ENCODE peak calls at places on chromosomes 12 and 14, in ten cellular contexts. One of them, this sample, is unnamed. For H3K4me1, the result is how much of the 10 kb centered on the place peaks cover.

GRCh38 chr12:54611715-54612116 is 23.0 kb downstream of the LACRT start:
- DNase-seq in Panc1: no peak
- DNase-seq in GM23338: no peak
- DNase-seq in transverse colon: no peak
- DNase-seq in sigmoid colon: no peak
- DNase-seq in HCT116: no peak
- DNase-seq in breast epithelium: peak
- DNase-seq in spleen: no peak
- DNase-seq in suprapubic skin: no peak
- DNase-seq in stomach: no peak
- DNase-seq in this sample: peak

GRCh38 chr12:58917699-58918334 is 2.5 kb downstream of the LRIG3 start:
- DNase-seq in Panc1: no peak
- DNase-seq in GM23338: no peak
- DNase-seq in transverse colon: no peak
- DNase-seq in sigmoid colon: no peak
- DNase-seq in HCT116: no peak
- DNase-seq in breast epithelium: no peak
- DNase-seq in spleen: no peak
- DNase-seq in suprapubic skin: no peak
- DNase-seq in stomach: no peak
- DNase-seq in this sample: no peak

GRCh38 chr14:96584199-96584906 is 82.2 kb downstream of the PAPOLA start:
- DNase-seq in Panc1: peak
- DNase-seq in GM23338: peak
- DNase-seq in transverse colon: peak
- DNase-seq in sigmoid colon: peak
- DNase-seq in HCT116: peak
- DNase-seq in breast epithelium: no peak
- DNase-seq in spleen: peak
- DNase-seq in suprapubic skin: no peak
- DNase-seq in stomach: no peak
- DNase-seq in this sample: no peak

GRCh38 chr12:2649201-2650030 is 145.4 kb upstream of the FKBP4 start:
- DNase-seq in Panc1: no peak
- DNase-seq in GM23338: no peak
- DNase-seq in transverse colon: no peak
- DNase-seq in sigmoid colon: peak
- DNase-seq in HCT116: no peak
- DNase-seq in breast epithelium: no peak
- DNase-seq in spleen: peak
- DNase-seq in suprapubic skin: no peak
- DNase-seq in stomach: no peak
- DNase-seq in this sample: no peak

GRCh38 chr12:52091061-52091460 is 11.6 kb downstream of the SMIM41 start:
- DNase-seq in Panc1: no peak
- DNase-seq in GM23338: peak
- DNase-seq in transverse colon: no peak
- DNase-seq in sigmoid colon: no peak
- DNase-seq in HCT116: no peak
- DNase-seq in breast epithelium: no peak
- DNase-seq in spleen: no peak
- DNase-seq in suprapubic skin: no peak
- DNase-seq in stomach: no peak
- DNase-seq in this sample: no peak

GRCh38 chr14:57209561-57209960 is 59.1 kb downstream of the EXOC5 start:
- DNase-seq in Panc1: no peak
- DNase-seq in GM23338: no peak
- DNase-seq in transverse colon: no peak
- DNase-seq in sigmoid colon: no peak
- DNase-seq in HCT116: no peak
- DNase-seq in breast epithelium: no peak
- DNase-seq in spleen: no peak
- DNase-seq in suprapubic skin: no peak
- DNase-seq in stomach: no peak
- DNase-seq in this sample: no peak

GRCh38 chr14:106518054-106518943 is 991.9 kb downstream of the TMEM121 start:
- DNase-seq in Panc1: peak
- DNase-seq in GM23338: peak
- DNase-seq in transverse colon: peak
- DNase-seq in sigmoid colon: no peak
- DNase-seq in HCT116: no peak
- DNase-seq in breast epithelium: no peak
- DNase-seq in spleen: peak
- DNase-seq in suprapubic skin: no peak
- DNase-seq in stomach: peak
- DNase-seq in this sample: no peak

GRCh38 chr12:116384629-116385485 is 107.4 kb upstream of the MED13L start:
- DNase-seq in Panc1: no peak
- DNase-seq in GM23338: peak
- DNase-seq in transverse colon: no peak
- DNase-seq in sigmoid colon: no peak
- DNase-seq in HCT116: no peak
- DNase-seq in breast epithelium: no peak
- DNase-seq in spleen: no peak
- DNase-seq in suprapubic skin: no peak
- DNase-seq in stomach: no peak
- DNase-seq in this sample: no peak

GRCh38 chr12:128078311-128078851 is 188.6 kb upstream of the TMEM132C start:
- DNase-seq in Panc1: no peak
- DNase-seq in GM23338: no peak
- DNase-seq in transverse colon: no peak
- DNase-seq in sigmoid colon: no peak
- DNase-seq in HCT116: no peak
- DNase-seq in breast epithelium: no peak
- DNase-seq in spleen: no peak
- DNase-seq in suprapubic skin: no peak
- DNase-seq in stomach: no peak
- DNase-seq in this sample: no peak

GRCh38 chr12:46368684-46369083 is 3.9 kb downstream of the SLC38A2 start:
- DNase-seq in Panc1: no peak
- DNase-seq in GM23338: no peak
- DNase-seq in transverse colon: no peak
- DNase-seq in sigmoid colon: no peak
- DNase-seq in HCT116: no peak
- DNase-seq in breast epithelium: no peak
- DNase-seq in spleen: no peak
- DNase-seq in suprapubic skin: no peak
- DNase-seq in stomach: no peak
- DNase-seq in this sample: no peak
- TF ChIP-seq POLR2AphosphoS5 in Panc1: peak
- TF ChIP-seq POLR2AphosphoS5 in GM23338: no peak
- TF ChIP-seq POLR2AphosphoS5 in transverse colon: no peak
- TF ChIP-seq POLR2AphosphoS5 in sigmoid colon: no peak
- TF ChIP-seq POLR2AphosphoS5 in HCT116: no peak
- TF ChIP-seq POLR2AphosphoS5 in breast epithelium: no peak
- TF ChIP-seq POLR2AphosphoS5 in spleen: no peak
- TF ChIP-seq POLR2AphosphoS5 in suprapubic skin: no peak
- TF ChIP-seq POLR2AphosphoS5 in stomach: no peak
- TF ChIP-seq POLR2AphosphoS5 in this sample: no peak

DNA sequence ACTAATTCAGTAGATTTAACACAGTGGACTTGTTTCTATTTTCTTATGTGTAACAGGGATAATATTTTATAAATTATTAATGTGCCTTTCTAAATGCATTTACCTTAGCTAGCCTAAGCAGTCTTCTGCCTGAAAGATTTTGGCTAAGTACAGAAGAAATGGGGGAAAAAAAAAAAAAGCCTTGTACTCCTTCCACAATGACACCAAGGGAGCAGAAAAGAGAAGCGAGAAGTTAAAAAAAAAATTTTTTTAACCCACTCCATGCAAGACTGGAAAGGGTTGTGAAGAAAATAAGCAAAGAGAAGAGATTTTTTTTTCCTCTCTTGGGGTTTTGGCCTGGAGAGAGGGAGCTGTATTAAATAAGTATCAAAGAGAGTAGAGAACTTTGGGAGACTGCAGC is 28.7 kb downstream of the NELL2 start:
- DNase-seq in Panc1: no peak
- DNase-seq in GM23338: no peak
- DNase-seq in transverse colon: no peak
- DNase-seq in sigmoid colon: no peak
- DNase-seq in HCT116: no peak
- DNase-seq in breast epithelium: no peak
- DNase-seq in spleen: no peak
- DNase-seq in suprapubic skin: no peak
- DNase-seq in stomach: no peak
- DNase-seq in this sample: no peak
- H3K27ac ChIP-seq in Panc1: no peak
- H3K27ac ChIP-seq in GM23338: no peak
- H3K27ac ChIP-seq in transverse colon: no peak
- H3K27ac ChIP-seq in sigmoid colon: no peak
- H3K27ac ChIP-seq in HCT116: no peak
- H3K27ac ChIP-seq in breast epithelium: no peak
- H3K27ac ChIP-seq in spleen: no peak
- H3K27ac ChIP-seq in suprapubic skin: no peak
- H3K27ac ChIP-seq in stomach: no peak
- H3K27ac ChIP-seq in this sample: no peak

GRCh38 chr12:112419269-112420133 is 754 bp downstream of the PTPN11 start:
- DNase-seq in Panc1: no peak
- DNase-seq in GM23338: peak
- DNase-seq in transverse colon: peak
- DNase-seq in sigmoid colon: peak
- DNase-seq in HCT116: no peak
- DNase-seq in breast epithelium: peak
- DNase-seq in spleen: no peak
- DNase-seq in suprapubic skin: peak
- DNase-seq in stomach: peak
- DNase-seq in this sample: peak
- H3K4me1 ChIP-seq in Panc1: under half
- H3K4me1 ChIP-seq in GM23338: under half
- H3K4me1 ChIP-seq in transverse colon: under half
- H3K4me1 ChIP-seq in sigmoid colon: under half
- H3K4me1 ChIP-seq in HCT116: under half
- H3K4me1 ChIP-seq in breast epithelium: under half
- H3K4me1 ChIP-seq in spleen: half or more
- H3K4me1 ChIP-seq in suprapubic skin: half or more
- H3K4me1 ChIP-seq in stomach: half or more
- H3K4me1 ChIP-seq in this sample: under half

GRCh38 chr14:64082837-64083236 is 211.3 kb downstream of the ESR2 start:
- DNase-seq in Panc1: no peak
- DNase-seq in GM23338: no peak
- DNase-seq in transverse colon: no peak
- DNase-seq in sigmoid colon: no peak
- DNase-seq in HCT116: no peak
- DNase-seq in breast epithelium: no peak
- DNase-seq in spleen: no peak
- DNase-seq in suprapubic skin: no peak
- DNase-seq in stomach: no peak
- DNase-seq in this sample: no peak
- TF ChIP-seq POLR2AphosphoS5 in Panc1: no peak
- TF ChIP-seq POLR2AphosphoS5 in GM23338: no peak
- TF ChIP-seq POLR2AphosphoS5 in transverse colon: no peak
- TF ChIP-seq POLR2AphosphoS5 in sigmoid colon: no peak
- TF ChIP-seq POLR2AphosphoS5 in HCT116: no peak
- TF ChIP-seq POLR2AphosphoS5 in breast epithelium: no peak
- TF ChIP-seq POLR2AphosphoS5 in spleen: no peak
- TF ChIP-seq POLR2AphosphoS5 in suprapubic skin: no peak
- TF ChIP-seq POLR2AphosphoS5 in stomach: no peak
- TF ChIP-seq POLR2AphosphoS5 in this sample: peak

GRCh38 chr14:65073605-65074201 is 28.6 kb downstream of the MAX start:
- DNase-seq in Panc1: no peak
- DNase-seq in GM23338: no peak
- DNase-seq in transverse colon: peak
- DNase-seq in sigmoid colon: no peak
- DNase-seq in HCT116: no peak
- DNase-seq in breast epithelium: no peak
- DNase-seq in spleen: no peak
- DNase-seq in suprapubic skin: no peak
- DNase-seq in stomach: peak
- DNase-seq in this sample: no peak
- H3K27ac ChIP-seq in Panc1: no peak
- H3K27ac ChIP-seq in GM23338: peak
- H3K27ac ChIP-seq in transverse colon: peak
- H3K27ac ChIP-seq in sigmoid colon: no peak
- H3K27ac ChIP-seq in HCT116: no peak
- H3K27ac ChIP-seq in breast epithelium: peak
- H3K27ac ChIP-seq in spleen: peak
- H3K27ac ChIP-seq in suprapubic skin: peak
- H3K27ac ChIP-seq in stomach: peak
- H3K27ac ChIP-seq in this sample: peak

DNA sequence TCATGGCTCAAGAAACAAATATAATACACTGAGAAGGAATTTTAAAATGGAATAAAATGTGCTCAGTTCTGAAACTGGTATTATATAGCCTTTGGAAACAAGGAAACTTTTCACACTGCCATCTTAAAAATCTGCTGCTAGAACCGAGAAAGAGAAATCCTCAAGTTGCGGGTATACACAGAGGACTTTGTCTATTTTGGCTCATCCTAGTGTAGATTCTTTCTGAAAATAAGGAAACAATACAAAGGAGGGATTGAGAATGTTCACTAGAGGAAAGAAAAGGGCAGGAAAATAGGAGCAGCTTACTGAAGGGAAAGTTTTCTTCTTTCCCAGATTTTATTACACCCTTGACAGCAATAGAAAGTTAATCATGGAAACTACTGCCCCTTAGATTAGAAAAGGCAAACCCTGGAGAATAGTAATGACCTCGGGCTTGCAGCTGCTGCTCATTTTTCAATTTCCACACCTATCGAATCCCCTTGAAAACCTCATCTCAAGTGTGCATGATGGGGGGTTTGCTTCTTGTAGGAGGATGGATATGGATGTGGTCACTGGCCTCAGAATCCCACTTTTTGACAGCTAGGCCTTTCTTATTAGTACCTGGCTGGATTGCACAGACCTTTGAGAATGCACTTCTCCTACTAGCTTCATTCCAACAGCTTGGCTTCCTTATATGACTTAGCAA is 104.6 kb downstream of the DAAM1 start:
- DNase-seq in Panc1: no peak
- DNase-seq in GM23338: no peak
- DNase-seq in transverse colon: no peak
- DNase-seq in sigmoid colon: no peak
- DNase-seq in HCT116: no peak
- DNase-seq in breast epithelium: no peak
- DNase-seq in spleen: no peak
- DNase-seq in suprapubic skin: no peak
- DNase-seq in stomach: no peak
- DNase-seq in this sample: no peak
- H3K4me1 ChIP-seq in Panc1: under half
- H3K4me1 ChIP-seq in GM23338: under half
- H3K4me1 ChIP-seq in transverse colon: under half
- H3K4me1 ChIP-seq in sigmoid colon: under half
- H3K4me1 ChIP-seq in HCT116: under half
- H3K4me1 ChIP-seq in breast epithelium: under half
- H3K4me1 ChIP-seq in spleen: under half
- H3K4me1 ChIP-seq in suprapubic skin: under half
- H3K4me1 ChIP-seq in stomach: under half
- H3K4me1 ChIP-seq in this sample: under half

GRCh38 chr12:71107976-71108749 is 49.6 kb downstream of the TSPAN8 start:
- DNase-seq in Panc1: no peak
- DNase-seq in GM23338: no peak
- DNase-seq in transverse colon: no peak
- DNase-seq in sigmoid colon: no peak
- DNase-seq in HCT116: no peak
- DNase-seq in breast epithelium: no peak
- DNase-seq in spleen: no peak
- DNase-seq in suprapubic skin: no peak
- DNase-seq in stomach: no peak
- DNase-seq in this sample: no peak
- TF ChIP-seq POLR2AphosphoS5 in Panc1: no peak
- TF ChIP-seq POLR2AphosphoS5 in GM23338: no peak
- TF ChIP-seq POLR2AphosphoS5 in transverse colon: no peak
- TF ChIP-seq POLR2AphosphoS5 in sigmoid colon: no peak
- TF ChIP-seq POLR2AphosphoS5 in HCT116: no peak
- TF ChIP-seq POLR2AphosphoS5 in breast epithelium: peak
- TF ChIP-seq POLR2AphosphoS5 in spleen: no peak
- TF ChIP-seq POLR2AphosphoS5 in suprapubic skin: peak
- TF ChIP-seq POLR2AphosphoS5 in stomach: no peak
- TF ChIP-seq POLR2AphosphoS5 in this sample: no peak

GRCh38 chr12:120711411-120711810 is 1.2 kb downstream of the UNC119B start:
- DNase-seq in Panc1: no peak
- DNase-seq in GM23338: no peak
- DNase-seq in transverse colon: no peak
- DNase-seq in sigmoid colon: no peak
- DNase-seq in HCT116: no peak
- DNase-seq in breast epithelium: no peak
- DNase-seq in spleen: no peak
- DNase-seq in suprapubic skin: no peak
- DNase-seq in stomach: no peak
- DNase-seq in this sample: no peak
- H3K27ac ChIP-seq in Panc1: peak
- H3K27ac ChIP-seq in GM23338: no peak
- H3K27ac ChIP-seq in transverse colon: peak
- H3K27ac ChIP-seq in sigmoid colon: peak
- H3K27ac ChIP-seq in HCT116: peak
- H3K27ac ChIP-seq in breast epithelium: peak
- H3K27ac ChIP-seq in spleen: peak
- H3K27ac ChIP-seq in suprapubic skin: no peak
- H3K27ac ChIP-seq in stomach: peak
- H3K27ac ChIP-seq in this sample: peak